ENCODE peak calls at places on chromosome 1, in ten cellular contexts. T is ovary, I is small intestine, E is aorta, Q is SK-N-SH, F is IMR-90, H is RWPE1, D is left ventricle myocardium inferior, C is thoracic aorta, Y is heart left ventricle. J is an unnamed sample.

GRCh38 chr1:46394108-46394871 is at the start of gene FAAH:
- DNase-seq in T (peak), I (peak), E (peak), Q (peak), F (no peak), H (no peak), D (peak), C (no peak), Y (peak), J (peak)

GRCh38 chr1:209517651-209518050 is 65.9 kb upstream of the CAMK1G start:
- DNase-seq in T (no peak), I (no peak), E (no peak), Q (no peak), F (no peak), H (no peak), D (no peak), C (no peak), Y (no peak), J (no peak)

GRCh38 chr1:36741066-36741465 is 258.4 kb upstream of the CSF3R start:
- DNase-seq in T (no peak), I (no peak), E (no peak), Q (no peak), F (no peak), H (no peak), D (no peak), C (no peak), Y (no peak), J (no peak)

GRCh38 chr1:231130509-231130908 is 31.3 kb upstream of the TRIM67 start:
- DNase-seq in T (no peak), I (no peak), E (no peak), Q (no peak), F (no peak), H (no peak), D (no peak), C (no peak), Y (no peak), J (no peak)

GRCh38 chr1:152328801-152329391 is 3.9 kb upstream of the FLG start:
- DNase-seq in T (no peak), I (no peak), E (no peak), Q (no peak), F (no peak), H (no peak), D (no peak), C (no peak), Y (no peak), J (no peak)

GRCh38 chr1:110292031-110292300 is 47.2 kb upstream of the RBM15 start:
- DNase-seq in T (no peak), I (no peak), E (no peak), Q (no peak), F (no peak), H (no peak), D (no peak), C (no peak), Y (no peak), J (no peak)

GRCh38 chr1:25001125-25001915 is 71.2 kb upstream of the RUNX3 start:
- DNase-seq in T (no peak), I (no peak), E (no peak), Q (no peak), F (no peak), H (no peak), D (no peak), C (no peak), Y (no peak), J (no peak)

GRCh38 chr1:10170362-10170665 is 40.1 kb upstream of the KIF1B start:
- DNase-seq in T (no peak), I (no peak), E (no peak), Q (no peak), F (peak), H (no peak), D (no peak), C (no peak), Y (no peak), J (no peak)

GRCh38 chr1:110485725-110486124 is 33.2 kb downstream of the KCNA10 start:
- DNase-seq in T (no peak), I (no peak), E (no peak), Q (no peak), F (no peak), H (no peak), D (peak), C (no peak), Y (peak), J (peak)

GRCh38 chr1:27789511-27790154 is 16.6 kb downstream of the STX12 start:
- DNase-seq in T (no peak), I (peak), E (no peak), Q (no peak), F (peak), H (no peak), D (no peak), C (no peak), Y (peak), J (peak)

GRCh38 chr1:33130297-33130696 is 49.3 kb downstream of the AZIN2 start:
- DNase-seq in T (no peak), I (peak), E (no peak), Q (no peak), F (peak), H (peak), D (no peak), C (no peak), Y (no peak), J (no peak)

GRCh38 chr1:228165372-228166169 is at the start of gene IBA57:
- DNase-seq in T (peak), I (peak), E (peak), Q (peak), F (peak), H (peak), D (peak), C (peak), Y (peak), J (peak)

GRCh38 chr1:228163004-228163753 is 2.4 kb upstream of the IBA57 start:
- DNase-seq in T (peak), I (peak), E (no peak), Q (no peak), F (no peak), H (peak), D (peak), C (no peak), Y (peak), J (peak)

GRCh38 chr1:228164561-228165371 is 838 bp upstream of the IBA57 start:
- DNase-seq in T (peak), I (no peak), E (no peak), Q (no peak), F (no peak), H (no peak), D (no peak), C (no peak), Y (peak), J (no peak)

GRCh38 chr1:228162286-228163003 is 3.2 kb upstream of the IBA57 start:
- DNase-seq in T (peak), I (peak), E (no peak), Q (no peak), F (no peak), H (peak), D (peak), C (no peak), Y (peak), J (no peak)

GRCh38 chr1:228163776-228164534 is 1.6 kb upstream of the IBA57 start:
- DNase-seq in T (peak), I (no peak), E (no peak), Q (no peak), F (no peak), H (no peak), D (no peak), C (no peak), Y (no peak), J (no peak)
- H3K27ac ChIP-seq in T (no peak), I (no peak), E (no peak), Q (no peak), F (no peak), H (peak), D (peak), C (no peak), Y (peak), J (no peak)

DNA sequence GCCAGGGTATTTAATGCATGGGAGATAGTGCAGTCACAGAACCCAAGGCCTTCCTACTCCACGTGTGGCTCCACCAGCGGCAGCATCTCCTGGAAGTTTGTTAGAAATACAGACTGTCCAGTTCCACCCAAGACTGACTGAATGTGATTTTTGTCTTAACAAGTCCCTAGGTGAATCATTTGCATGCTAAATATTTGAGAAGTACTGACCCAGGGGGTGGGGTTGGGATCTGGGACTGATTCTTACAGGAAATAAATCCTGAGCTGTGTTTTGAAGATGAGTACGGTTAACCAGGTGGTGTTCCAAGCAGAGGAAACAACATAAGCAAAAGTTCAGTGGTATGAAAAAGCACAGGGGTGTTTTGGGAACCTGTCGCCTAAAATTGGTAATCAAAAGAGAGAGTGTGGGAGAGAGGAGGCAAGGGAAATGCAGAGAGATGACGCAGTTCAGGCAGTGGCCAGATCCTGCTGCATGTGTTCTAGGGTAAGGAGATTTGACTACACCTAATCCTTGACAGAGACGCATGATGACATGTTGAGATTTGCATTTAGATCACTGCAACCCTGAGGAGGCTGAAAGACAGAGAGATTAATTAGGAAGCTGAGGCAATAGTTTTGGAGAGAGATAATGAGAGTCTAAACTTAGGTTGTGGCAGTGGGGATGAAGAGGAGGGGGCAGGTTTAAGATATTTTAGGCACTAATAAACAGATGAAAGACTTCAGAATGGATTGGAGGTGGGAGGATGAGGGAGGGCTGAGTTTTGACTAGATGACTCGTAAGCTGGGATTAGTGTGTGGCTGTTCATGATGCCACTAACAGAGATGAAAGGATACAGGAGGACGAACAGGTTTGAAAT is 3.7 kb upstream of the ZNF326 start:
- DNase-seq in T (no peak), I (no peak), E (no peak), Q (no peak), F (peak), H (no peak), D (no peak), C (no peak), Y (no peak), J (no peak)
- H3K27ac ChIP-seq in T (no peak), I (peak), E (no peak), Q (no peak), F (no peak), H (no peak), D (no peak), C (no peak), Y (no peak), J (peak)

DNA sequence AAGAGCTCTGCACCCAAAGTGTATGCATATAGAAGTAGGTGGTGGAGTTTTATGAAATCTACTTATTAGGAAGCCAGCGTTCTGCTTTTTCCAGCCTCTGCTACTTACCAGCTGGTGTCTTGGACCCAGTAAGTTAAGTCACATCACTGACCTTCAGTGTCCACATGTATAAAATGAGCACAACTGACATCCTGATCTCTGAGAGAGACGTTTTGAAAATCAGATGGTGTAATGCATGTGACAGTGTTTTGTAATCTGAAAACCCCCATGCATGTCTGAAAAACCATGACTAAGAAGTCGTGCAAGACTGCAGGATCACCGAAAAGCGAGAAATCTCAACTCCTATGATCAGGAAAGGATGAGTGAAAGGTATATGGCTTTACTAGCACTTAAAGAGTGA is 2.0 kb downstream of the CR1 start:
- DNase-seq in T (no peak), I (no peak), E (no peak), Q (no peak), F (no peak), H (no peak), D (no peak), C (no peak), Y (no peak), J (no peak)
- H3K27ac ChIP-seq in T (no peak), I (no peak), E (no peak), Q (no peak), F (no peak), H (no peak), D (no peak), C (no peak), Y (no peak), J (no peak)

GRCh38 chr1:206556748-206557635 is 49.7 kb downstream of the RASSF5 start:
- DNase-seq in T (peak), I (peak), E (peak), Q (peak), F (peak), H (peak), D (peak), C (peak), Y (peak), J (peak)

GRCh38 chr1:206554833-206555472 is 47.6 kb downstream of the RASSF5 start:
- DNase-seq in T (no peak), I (no peak), E (no peak), Q (no peak), F (no peak), H (no peak), D (no peak), C (no peak), Y (no peak), J (no peak)

GRCh38 chr1:206557636-206558473 is 50.5 kb downstream of the RASSF5 start:
- DNase-seq in T (no peak), I (no peak), E (no peak), Q (peak), F (no peak), H (no peak), D (no peak), C (no peak), Y (no peak), J (no peak)

GRCh38 chr1:206555473-206555935 is 48.2 kb downstream of the RASSF5 start:
- DNase-seq in T (peak), I (no peak), E (no peak), Q (no peak), F (no peak), H (no peak), D (peak), C (no peak), Y (peak), J (peak)

DNA sequence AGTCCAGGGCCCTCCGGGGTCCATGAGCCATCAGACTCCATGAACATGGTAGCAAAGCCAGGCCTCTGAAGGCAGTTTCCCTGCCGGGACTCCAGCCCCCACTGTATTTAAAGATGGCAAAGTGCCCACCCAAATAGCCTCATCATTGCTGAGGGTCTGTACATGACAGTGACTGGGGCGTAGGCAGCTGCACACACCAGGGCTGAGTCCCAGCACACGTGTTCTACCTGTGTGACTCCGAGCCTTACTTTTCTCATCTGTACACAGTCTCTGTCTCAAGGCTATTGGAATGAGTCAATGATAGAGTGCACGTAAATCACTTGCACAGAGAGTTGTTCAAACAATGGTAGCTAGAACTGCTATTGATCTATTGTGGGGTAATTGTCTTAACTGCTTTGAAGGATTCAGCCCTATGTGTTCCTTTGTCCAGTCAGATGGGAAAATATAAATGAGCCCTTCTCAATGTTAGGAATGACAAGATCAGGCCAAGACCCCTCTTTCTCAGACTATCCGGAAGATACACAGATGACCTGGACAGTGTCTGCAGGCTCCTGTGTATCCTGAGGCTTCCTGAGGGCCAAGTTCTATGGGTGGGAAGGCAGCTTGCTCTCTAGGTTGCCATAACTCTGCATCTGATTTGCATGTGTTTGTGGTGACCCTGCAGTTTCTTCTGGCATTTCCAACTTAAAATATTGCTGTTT is 48.9 kb downstream of the RASSF5 start:
- DNase-seq in T (no peak), I (no peak), E (no peak), Q (no peak), F (no peak), H (no peak), D (no peak), C (no peak), Y (no peak), J (no peak)
- H3K27ac ChIP-seq in T (no peak), I (no peak), E (no peak), Q (no peak), F (no peak), H (peak), D (peak), C (no peak), Y (peak), J (peak)

GRCh38 chr1:16149702-16150488 is 6.0 kb downstream of the EPHA2 start:
- DNase-seq in T (no peak), I (no peak), E (no peak), Q (no peak), F (no peak), H (no peak), D (no peak), C (no peak), Y (no peak), J (no peak)

GRCh38 chr1:16152521-16153087 is 3.3 kb downstream of the EPHA2 start:
- DNase-seq in T (no peak), I (no peak), E (no peak), Q (no peak), F (peak), H (no peak), D (peak), C (no peak), Y (peak), J (no peak)

GRCh38 chr1:16151985-16152384 is 3.9 kb downstream of the EPHA2 start:
- DNase-seq in T (no peak), I (no peak), E (no peak), Q (no peak), F (no peak), H (no peak), D (no peak), C (no peak), Y (no peak), J (no peak)

GRCh38 chr1:16150508-16150907 is 5.4 kb downstream of the EPHA2 start:
- DNase-seq in T (no peak), I (no peak), E (no peak), Q (no peak), F (no peak), H (no peak), D (no peak), C (no peak), Y (no peak), J (no peak)

DNA sequence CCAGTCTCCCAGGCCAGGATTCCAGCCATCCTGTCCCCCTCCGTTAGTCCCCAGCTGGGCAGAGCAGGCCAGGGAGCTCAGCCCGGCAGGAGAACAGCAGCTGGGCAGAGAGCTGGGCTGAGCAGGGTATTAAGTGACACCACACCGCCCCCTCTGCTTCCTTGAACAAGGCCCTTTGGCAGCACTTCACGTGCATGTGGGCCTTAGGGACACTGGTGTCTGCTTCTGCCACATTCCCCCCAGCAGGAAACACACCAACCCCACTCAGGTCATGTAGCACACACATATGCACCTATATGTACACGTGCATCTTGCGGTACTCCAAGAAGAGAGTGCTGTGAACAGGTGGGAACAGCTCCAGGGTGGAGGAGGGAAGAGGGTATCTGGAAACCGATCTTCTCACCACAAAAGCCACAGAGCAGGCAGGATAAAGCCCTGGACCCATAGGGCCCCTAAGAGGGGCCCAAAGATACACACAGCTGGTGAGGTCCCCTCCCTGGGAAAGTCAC is 4.6 kb downstream of the EPHA2 start:
- DNase-seq in T (no peak), I (no peak), E (no peak), Q (peak), F (peak), H (no peak), D (no peak), C (no peak), Y (no peak), J (no peak)
- H3K27ac ChIP-seq in T (no peak), I (no peak), E (no peak), Q (peak), F (peak), H (peak), D (peak), C (peak), Y (peak), J (peak)

GRCh38 chr1:92831762-92832536 is at the start of gene RPL5:
- DNase-seq in T (peak), I (peak), E (peak), Q (peak), F (peak), H (peak), D (peak), C (peak), Y (peak), J (peak)

GRCh38 chr1:92832537-92833160 is 809 bp downstream of the RPL5 start:
- DNase-seq in T (no peak), I (no peak), E (no peak), Q (no peak), F (no peak), H (no peak), D (no peak), C (no peak), Y (no peak), J (peak)

GRCh38 chr1:92833840-92834239 is 2.0 kb downstream of the RPL5 start:
- DNase-seq in T (no peak), I (no peak), E (no peak), Q (no peak), F (no peak), H (no peak), D (no peak), C (no peak), Y (no peak), J (no peak)

GRCh38 chr1:92837062-92837461 is 5.2 kb downstream of the RPL5 start:
- DNase-seq in T (no peak), I (no peak), E (no peak), Q (no peak), F (peak), H (no peak), D (no peak), C (no peak), Y (no peak), J (no peak)

GRCh38 chr1:92834617-92835016 is 2.8 kb downstream of the RPL5 start:
- DNase-seq in T (no peak), I (no peak), E (no peak), Q (no peak), F (no peak), H (no peak), D (no peak), C (no peak), Y (no peak), J (no peak)
- H3K27ac ChIP-seq in T (no peak), I (no peak), E (no peak), Q (no peak), F (no peak), H (no peak), D (no peak), C (no peak), Y (no peak), J (peak)

GRCh38 chr1:153749408-153750005 is 21.7 kb downstream of the INTS3 start:
- DNase-seq in T (peak), I (peak), E (peak), Q (peak), F (peak), H (peak), D (peak), C (peak), Y (peak), J (peak)

GRCh38 chr1:153752072-153752471 is 23.1 kb upstream of the SLC27A3 start:
- DNase-seq in T (no peak), I (no peak), E (no peak), Q (no peak), F (no peak), H (no peak), D (no peak), C (no peak), Y (no peak), J (no peak)

GRCh38 chr1:153746174-153746573 is 18.3 kb downstream of the INTS3 start:
- DNase-seq in T (no peak), I (no peak), E (no peak), Q (no peak), F (no peak), H (no peak), D (no peak), C (no peak), Y (no peak), J (no peak)

GRCh38 chr1:153750026-153750995 is 22.5 kb downstream of the INTS3 start:
- DNase-seq in T (no peak), I (no peak), E (no peak), Q (no peak), F (no peak), H (no peak), D (no peak), C (peak), Y (no peak), J (no peak)

DNA sequence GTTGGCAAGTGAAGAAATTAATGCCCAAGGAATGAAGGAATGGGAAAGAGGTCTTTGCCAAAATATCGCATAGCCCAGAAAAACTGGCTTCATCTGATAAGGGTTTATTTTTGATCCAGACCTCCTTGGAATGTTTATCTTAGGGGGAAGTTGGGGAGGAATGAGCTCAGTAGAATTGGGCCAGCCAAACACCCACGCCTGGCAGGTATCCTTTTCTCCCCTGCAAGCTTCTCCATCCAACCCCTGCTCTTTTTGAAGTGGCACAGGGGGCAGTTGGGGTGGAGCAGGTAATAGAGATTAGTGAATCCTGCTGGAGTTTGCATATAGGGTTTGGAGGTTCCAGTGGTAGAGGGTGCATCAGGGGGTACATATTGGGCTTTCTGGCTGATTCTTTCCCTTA is 21.1 kb downstream of the INTS3 start:
- DNase-seq in T (no peak), I (no peak), E (peak), Q (no peak), F (no peak), H (no peak), D (no peak), C (no peak), Y (no peak), J (no peak)
- H3K27ac ChIP-seq in T (peak), I (no peak), E (peak), Q (no peak), F (no peak), H (no peak), D (peak), C (peak), Y (peak), J (no peak)

J was measured in cardiac muscle cell.